ENCODE peak calls at places on chromosomes 11 and 22, in ten cellular contexts. Q is foreskin fibroblast, A is breast epithelium, G is astrocyte of the cerebellum, K is transverse colon, V is heart right ventricle, P is HCT116, E is lower leg skin, D is left ventricle myocardium inferior, X is HepG2. W is an unnamed sample.

GRCh38 chr11:1870721-1871466 is 18.0 kb downstream of the LSP1 start:
- DNase-seq in G (no peak), E (no peak), D (peak), K (no peak), P (no peak), V (no peak), X (no peak), Q (peak), A (no peak), W (peak)

GRCh38 chr11:69981119-69981770 is 96.9 kb upstream of the ANO1 start:
- DNase-seq in D (no peak), Q (no peak), P (no peak), E (no peak), G (no peak), K (no peak), X (no peak), A (no peak), V (no peak), W (no peak)

GRCh38 chr22:42439821-42440674 is 7.8 kb upstream of the NFAM1 start:
- DNase-seq in G (no peak), A (no peak), K (no peak), V (no peak), Q (peak), X (no peak), P (no peak), D (no peak), E (no peak), W (no peak)

GRCh38 chr11:94297967-94298576 is 6.3 kb upstream of the IZUMO1R start:
- DNase-seq in X (no peak), G (no peak), K (no peak), V (no peak), P (no peak), A (no peak), Q (no peak), D (no peak), E (no peak), W (no peak)

GRCh38 chr11:62456630-62457029 is 37.8 kb downstream of the SCGB1A1 start:
- DNase-seq in D (no peak), X (no peak), Q (no peak), P (no peak), G (no peak), E (no peak), A (peak), K (no peak), V (no peak), W (no peak)

GRCh38 chr11:3103076-3103475 is 45.9 kb upstream of the CARS1 start:
- DNase-seq in G (no peak), K (no peak), D (no peak), E (no peak), X (no peak), Q (no peak), P (no peak), V (no peak), A (no peak), W (no peak)

GRCh38 chr11:12160231-12160630 is 49.8 kb downstream of the MICAL2 start:
- DNase-seq in Q (no peak), K (no peak), A (no peak), X (no peak), D (no peak), E (no peak), G (no peak), P (no peak), V (no peak), W (no peak)

GRCh38 chr11:7473702-7474101 is 11.6 kb upstream of the OLFML1 start:
- DNase-seq in E (no peak), P (no peak), Q (no peak), V (no peak), D (no peak), K (no peak), G (no peak), A (no peak), X (no peak), W (no peak)

GRCh38 chr22:20641919-20642579 is 131.9 kb upstream of the SERPIND1 start:
- DNase-seq in K (no peak), E (no peak), V (no peak), X (no peak), A (no peak), Q (no peak), D (no peak), G (no peak), P (no peak), W (no peak)

GRCh38 chr11:62595124-62595523 is 3.8 kb upstream of the TUT1 start:
- DNase-seq in X (no peak), E (no peak), G (no peak), V (no peak), A (no peak), Q (no peak), K (no peak), D (no peak), P (no peak), W (no peak)

GRCh38 chr11:123578778-123579481 is 75.5 kb downstream of the SCN3B start:
- DNase-seq in X (no peak), G (no peak), Q (no peak), E (no peak), D (no peak), K (no peak), V (no peak), P (no peak), A (no peak), W (no peak)

GRCh38 chr11:86244063-86244521 is 461 bp upstream of the EED start:
- DNase-seq in V (peak), A (peak), Q (peak), E (peak), G (peak), D (peak), X (peak), K (peak), P (peak), W (peak)

GRCh38 chr11:43547900-43548381 is 132.6 kb upstream of the HSD17B12 start:
- DNase-seq in G (no peak), Q (peak), V (no peak), A (no peak), D (peak), P (no peak), E (no peak), K (no peak), X (no peak), W (no peak)

GRCh38 chr11:112267188-112267591 is 6.5 kb upstream of the PLET1 start:
- DNase-seq in G (no peak), X (peak), P (no peak), D (no peak), A (no peak), K (no peak), Q (no peak), V (no peak), E (no peak), W (no peak)

GRCh38 chr11:1177020-1177770 is 19.4 kb downstream of the MUC5AC start:
- DNase-seq in G (no peak), K (no peak), X (no peak), V (no peak), Q (no peak), P (no peak), A (no peak), E (no peak), D (peak), W (no peak)

GRCh38 chr11:113192121-113192925 is 122.1 kb upstream of the TTC12 start:
- DNase-seq in D (no peak), X (no peak), E (no peak), G (no peak), K (no peak), A (no peak), P (no peak), Q (peak), V (no peak), W (no peak)

GRCh38 chr22:31544481-31545480 is 48.4 kb downstream of the SFI1 start:
- DNase-seq in A (no peak), P (no peak), Q (no peak), X (peak), V (no peak), K (no peak), G (no peak), E (no peak), D (no peak), W (no peak)

GRCh38 chr11:42598341-42598740 is 713.5 kb upstream of the API5 start:
- DNase-seq in E (no peak), K (no peak), A (no peak), P (no peak), D (no peak), G (no peak), Q (no peak), V (no peak), X (no peak), W (no peak)

GRCh38 chr11:128061321-128061871 is 526.0 kb downstream of the ETS1 start:
- DNase-seq in Q (peak), X (no peak), V (no peak), P (no peak), E (no peak), K (no peak), D (no peak), A (no peak), G (peak), W (no peak)

GRCh38 chr11:107619926-107620325 is 29.0 kb downstream of the ELMOD1 start:
- DNase-seq in Q (peak), G (peak), X (no peak), D (no peak), V (no peak), K (no peak), A (no peak), P (no peak), E (no peak), W (no peak)

GRCh38 chr11:111905391-111905790 is 6.2 kb downstream of the CRYAB start:
- DNase-seq in P (no peak), V (peak), G (no peak), K (no peak), Q (no peak), X (no peak), D (no peak), A (no peak), E (no peak), W (no peak)

GRCh38 chr22:20995329-20996030 is 6.4 kb downstream of the THAP7 start:
- DNase-seq in X (no peak), G (no peak), V (no peak), K (no peak), A (no peak), P (no peak), E (no peak), D (no peak), Q (no peak), W (no peak)

GRCh38 chr11:80586464-80586863 is 1145.6 kb upstream of the TENM4 start:
- DNase-seq in D (no peak), K (no peak), X (no peak), V (no peak), A (no peak), G (no peak), P (no peak), E (no peak), Q (no peak), W (no peak)

GRCh38 chr22:25903294-25903693 is 161.3 kb downstream of the MYO18B start:
- DNase-seq in V (no peak), K (no peak), X (no peak), D (no peak), Q (no peak), P (peak), E (no peak), A (no peak), G (no peak), W (no peak)

GRCh38 chr11:16095756-16096155 is 260.6 kb downstream of the SOX6 start:
- DNase-seq in V (no peak), D (no peak), G (no peak), A (no peak), Q (no peak), K (no peak), P (no peak), E (no peak), X (no peak), W (no peak)

GRCh38 chr22:46328066-46328465 is 7.4 kb upstream of the TRMU start:
- DNase-seq in X (no peak), D (no peak), P (no peak), E (no peak), K (no peak), Q (no peak), A (no peak), G (no peak), V (no peak), W (no peak)

GRCh38 chr22:17777005-17777716 is 2.9 kb upstream of the BID start:
- DNase-seq in G (no peak), D (no peak), E (no peak), X (peak), A (no peak), V (peak), P (no peak), Q (no peak), K (peak), W (no peak)

GRCh38 chr11:12248330-12248729 is 129.0 kb upstream of the PARVA start:
- DNase-seq in E (no peak), Q (peak), A (peak), P (no peak), K (peak), X (peak), D (peak), V (peak), G (no peak), W (peak)

GRCh38 chr11:3782963-3783362 is 14.4 kb downstream of the NUP98 start:
- DNase-seq in E (no peak), K (no peak), G (no peak), D (no peak), Q (no peak), A (no peak), X (no peak), P (no peak), V (no peak), W (no peak)

GRCh38 chr22:40480996-40481395 is 110.6 kb downstream of the SGSM3 start:
- DNase-seq in D (no peak), A (no peak), Q (no peak), P (no peak), G (no peak), X (no peak), V (no peak), K (no peak), E (no peak), W (no peak)

GRCh38 chr11:71928739-71929443 is at the start of gene RNF121:
- DNase-seq in X (peak), V (peak), P (peak), D (peak), Q (peak), G (peak), A (peak), K (peak), E (peak), W (peak)

GRCh38 chr22:40721266-40721665 is 42.0 kb downstream of the MCHR1 start:
- DNase-seq in K (no peak), G (no peak), X (peak), V (no peak), A (no peak), D (no peak), Q (peak), E (no peak), P (no peak), W (no peak)

GRCh38 chr22:48957311-48957986 is 870.2 kb downstream of the BRD1 start:
- DNase-seq in D (no peak), V (no peak), A (peak), Q (no peak), E (peak), P (no peak), K (peak), X (no peak), G (no peak), W (no peak)

GRCh38 chr11:70872950-70873735 is 379.2 kb downstream of the SHANK2 start:
- DNase-seq in G (no peak), Q (no peak), V (no peak), K (no peak), A (no peak), P (no peak), E (no peak), D (no peak), X (no peak), W (no peak)

GRCh38 chr22:50599816-50600454 is 658 bp upstream of the MAPK8IP2 start:
- DNase-seq in P (no peak), K (peak), G (no peak), E (no peak), Q (peak), D (peak), A (no peak), X (peak), V (peak), W (no peak)

GRCh38 chr22:23820748-23821211 is 18.0 kb downstream of the DERL3 start:
- DNase-seq in V (no peak), A (no peak), X (no peak), Q (no peak), E (no peak), D (no peak), G (no peak), K (no peak), P (no peak), W (no peak)

GRCh38 chr11:128437137-128437536 is 150.2 kb downstream of the ETS1 start:
- DNase-seq in D (no peak), V (no peak), X (no peak), A (no peak), E (no peak), K (no peak), G (no peak), Q (peak), P (no peak), W (no peak)

DNA sequence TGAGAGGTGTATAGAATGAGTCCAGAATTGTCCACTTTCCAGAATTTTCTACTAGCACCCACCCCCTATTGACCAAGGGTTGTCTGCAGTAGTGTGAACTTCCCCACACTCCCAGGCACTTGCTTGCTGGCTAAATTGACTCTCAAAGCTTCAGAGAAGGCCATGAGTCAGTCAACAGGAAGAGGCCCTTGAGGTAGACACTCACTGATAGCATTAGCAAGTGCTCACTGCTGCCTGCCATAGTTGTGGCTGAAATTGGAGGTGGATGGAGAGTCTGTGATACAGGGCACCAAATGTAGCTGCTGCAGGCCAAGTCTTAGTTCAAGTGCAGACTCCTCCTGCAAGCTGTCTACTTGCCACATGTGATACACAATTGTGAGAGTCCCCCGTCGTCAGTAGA is 156.8 kb downstream of the SPON1 start:
- DNase-seq in X (no peak), D (no peak), Q (peak), P (no peak), A (no peak), K (no peak), E (no peak), G (no peak), V (no peak), W (no peak)
- TF ChIP-seq CTCF in X (no peak), D (no peak), Q (no peak), P (no peak), A (no peak), K (no peak), E (no peak), G (no peak), V (no peak), W (no peak)

GRCh38 chr22:27795053-27795452 is 6.5 kb downstream of the MN1 start:
- DNase-seq in Q (no peak), X (no peak), A (no peak), V (no peak), P (no peak), D (no peak), G (no peak), E (no peak), K (no peak), W (no peak)
- H3K4me3 ChIP-seq in Q (no peak), X (no peak), A (no peak), V (peak), P (no peak), D (peak), G (peak), E (no peak), K (no peak), W (no peak)

GRCh38 chr11:34940026-34940677 is 23.7 kb downstream of the PDHX start:
- DNase-seq in D (no peak), K (no peak), V (no peak), G (peak), E (no peak), A (no peak), X (no peak), Q (no peak), P (no peak), W (no peak)
- TF ChIP-seq CTCF in D (no peak), K (no peak), V (no peak), G (no peak), E (no peak), A (no peak), X (no peak), Q (no peak), P (peak), W (no peak)

GRCh38 chr11:64844330-64845124 is at the start of gene CDC42BPG:
- DNase-seq in K (peak), Q (peak), G (no peak), V (no peak), P (peak), X (peak), A (peak), D (peak), E (no peak), W (no peak)
- H3K4me3 ChIP-seq in K (peak), Q (no peak), G (peak), V (peak), P (peak), X (peak), A (peak), D (peak), E (peak), W (peak)

GRCh38 chr11:121153472-121153871 is 52.4 kb downstream of the TECTA start:
- DNase-seq in A (no peak), V (no peak), E (no peak), K (no peak), Q (no peak), X (no peak), P (no peak), D (no peak), G (no peak), W (no peak)
- TF ChIP-seq CTCF in A (no peak), V (no peak), E (no peak), K (no peak), Q (no peak), X (no peak), P (peak), D (no peak), G (no peak), W (no peak)

DNA sequence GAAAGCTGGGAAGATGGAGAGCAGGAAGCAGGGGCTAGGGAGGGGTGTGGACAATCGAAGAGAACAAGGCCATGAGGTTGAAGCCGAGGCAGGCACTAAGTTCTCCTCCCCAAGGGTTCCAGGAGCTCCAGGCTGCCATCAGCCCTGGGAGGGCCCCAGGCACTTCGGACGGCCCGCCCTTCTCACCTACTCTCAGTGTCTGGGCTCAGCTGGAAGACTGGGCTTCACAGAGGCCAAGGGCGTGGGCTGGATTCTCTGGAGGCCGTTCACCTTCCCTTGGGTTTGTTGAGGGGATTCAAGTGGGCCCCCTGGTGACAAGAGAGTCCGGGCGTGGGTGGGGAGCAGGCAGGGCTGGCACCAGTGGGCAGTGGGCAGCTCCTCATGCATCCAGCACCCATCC is 74.5 kb downstream of the RTL6 start:
- DNase-seq in A (no peak), X (no peak), V (no peak), G (no peak), P (no peak), E (no peak), D (no peak), K (no peak), Q (no peak), W (no peak)
- H3K4me3 ChIP-seq in A (no peak), X (no peak), V (no peak), G (no peak), P (no peak), E (no peak), D (no peak), K (no peak), Q (no peak), W (no peak)

GRCh38 chr22:44404341-44405020 is 91.7 kb upstream of the SHISAL1 start:
- DNase-seq in K (no peak), Q (no peak), D (peak), X (no peak), E (no peak), A (no peak), G (no peak), P (no peak), V (no peak), W (no peak)
- TF ChIP-seq CTCF in K (no peak), Q (no peak), D (no peak), X (no peak), E (no peak), A (no peak), G (no peak), P (no peak), V (no peak), W (no peak)

DNA sequence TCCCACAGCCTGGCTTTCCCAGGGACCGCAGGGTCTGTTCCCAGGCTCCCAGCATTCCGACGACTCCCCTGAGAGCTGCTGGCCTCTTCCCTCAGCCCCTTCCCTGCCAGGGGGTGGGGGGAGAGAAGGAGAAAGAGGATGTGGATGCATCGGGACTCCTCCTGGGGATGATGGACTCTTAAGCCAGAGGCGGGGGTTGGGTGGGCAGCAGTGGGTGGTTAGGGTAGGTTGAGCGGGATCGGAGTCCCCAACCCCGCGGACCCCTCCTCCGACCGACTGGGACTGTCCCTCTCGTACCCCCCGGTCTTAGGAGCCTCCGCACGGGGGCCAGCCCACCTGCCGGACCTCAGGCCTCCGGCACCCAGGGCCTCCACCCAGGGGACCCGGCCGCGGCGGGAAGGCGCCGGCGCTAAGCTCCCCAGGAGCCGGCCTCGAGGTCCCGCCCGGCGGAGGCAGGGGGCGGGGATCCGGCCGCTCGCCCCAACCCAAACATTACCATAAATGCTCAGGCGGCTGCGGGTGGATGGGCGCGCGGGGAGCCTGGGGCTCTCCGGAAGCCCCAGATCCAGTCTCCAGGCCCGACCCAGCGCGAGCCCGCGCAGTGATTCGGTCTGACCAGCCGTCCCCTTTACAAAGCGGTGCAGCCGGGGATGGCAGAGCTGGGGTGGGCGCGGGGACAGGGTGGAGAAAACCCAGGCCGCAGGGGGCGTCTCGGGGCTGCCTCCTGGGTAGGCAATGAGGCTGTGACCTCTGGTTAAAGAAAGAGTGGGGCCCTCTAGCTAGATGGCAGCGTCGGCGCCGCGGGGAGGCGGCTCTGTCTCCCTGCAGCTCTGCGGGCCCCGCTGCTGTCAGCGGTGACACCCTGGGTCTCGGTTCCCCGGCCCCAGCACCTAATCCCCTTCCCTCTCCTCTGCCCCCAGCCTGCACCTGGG is 3.9 kb upstream of the MCAM start:
- DNase-seq in P (no peak), X (no peak), K (peak), V (peak), D (peak), E (no peak), A (peak), Q (peak), G (no peak), W (no peak)
- H3K4me3 ChIP-seq in P (no peak), X (peak), K (peak), V (peak), D (peak), E (peak), A (peak), Q (peak), G (peak), W (no peak)